ENCODE peak calls at places on chromosomes 6 and 20, in five cellular contexts. One of them, this sample, is unnamed.

GRCh38 chr6:39007575-39007974 is 41.0 kb upstream of the GLP1R start:
- DNase-seq in psoas muscle: no peak
- DNase-seq in RWPE1: no peak
- DNase-seq in CD8-positive, alpha-beta T cell: no peak
- DNase-seq in naive thymus-derived CD4-positive, alpha-beta T cell: no peak
- DNase-seq in this sample: no peak

GRCh38 chr20:21433329-21433890 is 36.1 kb upstream of the NKX2-4 start:
- DNase-seq in naive thymus-derived CD4-positive, alpha-beta T cell: no peak
- DNase-seq in CD8-positive, alpha-beta T cell: no peak
- DNase-seq in psoas muscle: no peak
- DNase-seq in RWPE1: no peak
- DNase-seq in this sample: no peak

GRCh38 chr20:137668-138131 is 4.7 kb upstream of the DEFB126 start:
- DNase-seq in CD8-positive, alpha-beta T cell: no peak
- DNase-seq in psoas muscle: no peak
- DNase-seq in naive thymus-derived CD4-positive, alpha-beta T cell: no peak
- DNase-seq in RWPE1: no peak
- DNase-seq in this sample: no peak

GRCh38 chr20:25078662-25079061 is 3.3 kb downstream of the VSX1 start:
- DNase-seq in RWPE1: no peak
- DNase-seq in psoas muscle: no peak
- DNase-seq in naive thymus-derived CD4-positive, alpha-beta T cell: no peak
- DNase-seq in CD8-positive, alpha-beta T cell: no peak
- DNase-seq in this sample: no peak

GRCh38 chr6:165910184-165910583 is 247.1 kb upstream of the PDE10A start:
- DNase-seq in naive thymus-derived CD4-positive, alpha-beta T cell: no peak
- DNase-seq in psoas muscle: no peak
- DNase-seq in RWPE1: no peak
- DNase-seq in CD8-positive, alpha-beta T cell: no peak
- DNase-seq in this sample: no peak

GRCh38 chr6:134714679-134715078 is 235.2 kb downstream of the ALDH8A1 start:
- DNase-seq in CD8-positive, alpha-beta T cell: no peak
- DNase-seq in psoas muscle: no peak
- DNase-seq in RWPE1: no peak
- DNase-seq in naive thymus-derived CD4-positive, alpha-beta T cell: peak
- DNase-seq in this sample: no peak

GRCh38 chr6:112691289-112691688 is 344.2 kb downstream of the RFPL4B start:
- DNase-seq in RWPE1: peak
- DNase-seq in psoas muscle: no peak
- DNase-seq in naive thymus-derived CD4-positive, alpha-beta T cell: no peak
- DNase-seq in CD8-positive, alpha-beta T cell: no peak
- DNase-seq in this sample: no peak

GRCh38 chr20:57592263-57593092 is 27.7 kb downstream of the ZBP1 start:
- DNase-seq in naive thymus-derived CD4-positive, alpha-beta T cell: no peak
- DNase-seq in psoas muscle: peak
- DNase-seq in RWPE1: no peak
- DNase-seq in CD8-positive, alpha-beta T cell: no peak
- DNase-seq in this sample: no peak

GRCh38 chr6:81838031-81838430 is 85.5 kb upstream of the TENT5A start:
- DNase-seq in RWPE1: no peak
- DNase-seq in CD8-positive, alpha-beta T cell: no peak
- DNase-seq in naive thymus-derived CD4-positive, alpha-beta T cell: no peak
- DNase-seq in psoas muscle: no peak
- DNase-seq in this sample: no peak

GRCh38 chr6:7959453-7959852 is 48.9 kb upstream of the TXNDC5 start:
- DNase-seq in naive thymus-derived CD4-positive, alpha-beta T cell: no peak
- DNase-seq in RWPE1: no peak
- DNase-seq in psoas muscle: no peak
- DNase-seq in CD8-positive, alpha-beta T cell: no peak
- DNase-seq in this sample: no peak

GRCh38 chr20:57109151-57109953 is 157.1 kb downstream of the BMP7 start:
- DNase-seq in RWPE1: no peak
- DNase-seq in naive thymus-derived CD4-positive, alpha-beta T cell: no peak
- DNase-seq in psoas muscle: peak
- DNase-seq in CD8-positive, alpha-beta T cell: no peak
- DNase-seq in this sample: no peak

GRCh38 chr20:37935435-37935834 is 32.5 kb downstream of the VSTM2L start:
- DNase-seq in RWPE1: no peak
- DNase-seq in naive thymus-derived CD4-positive, alpha-beta T cell: no peak
- DNase-seq in psoas muscle: no peak
- DNase-seq in CD8-positive, alpha-beta T cell: no peak
- DNase-seq in this sample: no peak

GRCh38 chr20:34574426-34574825 is 15.9 kb downstream of the MAP1LC3A start:
- DNase-seq in naive thymus-derived CD4-positive, alpha-beta T cell: no peak
- DNase-seq in CD8-positive, alpha-beta T cell: no peak
- DNase-seq in psoas muscle: no peak
- DNase-seq in RWPE1: no peak
- DNase-seq in this sample: no peak

GRCh38 chr20:31620246-31620645 is 15.2 kb downstream of the ID1 start:
- DNase-seq in naive thymus-derived CD4-positive, alpha-beta T cell: no peak
- DNase-seq in RWPE1: no peak
- DNase-seq in psoas muscle: no peak
- DNase-seq in CD8-positive, alpha-beta T cell: no peak
- DNase-seq in this sample: no peak

GRCh38 chr6:95094751-95095150 is 482.6 kb upstream of the MANEA start:
- DNase-seq in naive thymus-derived CD4-positive, alpha-beta T cell: no peak
- DNase-seq in psoas muscle: no peak
- DNase-seq in CD8-positive, alpha-beta T cell: no peak
- DNase-seq in RWPE1: peak
- DNase-seq in this sample: no peak

GRCh38 chr6:129863664-129864063 is 2.5 kb upstream of the TMEM244 start:
- DNase-seq in CD8-positive, alpha-beta T cell: no peak
- DNase-seq in psoas muscle: no peak
- DNase-seq in naive thymus-derived CD4-positive, alpha-beta T cell: no peak
- DNase-seq in RWPE1: peak
- DNase-seq in this sample: no peak

GRCh38 chr6:85594197-85594930 is 706 bp upstream of the SNX14 start:
- DNase-seq in naive thymus-derived CD4-positive, alpha-beta T cell: peak
- DNase-seq in psoas muscle: no peak
- DNase-seq in CD8-positive, alpha-beta T cell: no peak
- DNase-seq in RWPE1: no peak
- DNase-seq in this sample: no peak

GRCh38 chr6:8029243-8029870 is 34.8 kb downstream of the BLOC1S5 start:
- DNase-seq in RWPE1: no peak
- DNase-seq in CD8-positive, alpha-beta T cell: no peak
- DNase-seq in psoas muscle: no peak
- DNase-seq in naive thymus-derived CD4-positive, alpha-beta T cell: no peak
- DNase-seq in this sample: no peak

GRCh38 chr6:12075067-12075563 is 63.0 kb downstream of the HIVEP1 start:
- DNase-seq in psoas muscle: no peak
- DNase-seq in CD8-positive, alpha-beta T cell: no peak
- DNase-seq in naive thymus-derived CD4-positive, alpha-beta T cell: peak
- DNase-seq in RWPE1: no peak
- DNase-seq in this sample: no peak

GRCh38 chr6:7166410-7167293 is 58.9 kb downstream of the RREB1 start:
- DNase-seq in CD8-positive, alpha-beta T cell: no peak
- DNase-seq in RWPE1: no peak
- DNase-seq in psoas muscle: no peak
- DNase-seq in naive thymus-derived CD4-positive, alpha-beta T cell: no peak
- DNase-seq in this sample: no peak

GRCh38 chr20:47781631-47782030 is 3.6 kb downstream of the SULF2 start:
- DNase-seq in naive thymus-derived CD4-positive, alpha-beta T cell: no peak
- DNase-seq in psoas muscle: no peak
- DNase-seq in CD8-positive, alpha-beta T cell: no peak
- DNase-seq in RWPE1: no peak
- DNase-seq in this sample: no peak

GRCh38 chr6:87122477-87122876 is 27.6 kb upstream of the CGA start:
- DNase-seq in RWPE1: no peak
- DNase-seq in CD8-positive, alpha-beta T cell: no peak
- DNase-seq in psoas muscle: no peak
- DNase-seq in naive thymus-derived CD4-positive, alpha-beta T cell: no peak
- DNase-seq in this sample: no peak

GRCh38 chr6:108588586-108588985 is 27.9 kb downstream of the FOXO3 start:
- DNase-seq in psoas muscle: peak
- DNase-seq in CD8-positive, alpha-beta T cell: no peak
- DNase-seq in RWPE1: peak
- DNase-seq in naive thymus-derived CD4-positive, alpha-beta T cell: no peak
- DNase-seq in this sample: no peak

GRCh38 chr6:102525336-102525735 is 1131.8 kb downstream of the GRIK2 start:
- DNase-seq in psoas muscle: no peak
- DNase-seq in naive thymus-derived CD4-positive, alpha-beta T cell: no peak
- DNase-seq in RWPE1: no peak
- DNase-seq in CD8-positive, alpha-beta T cell: no peak
- DNase-seq in this sample: no peak

GRCh38 chr6:110053395-110054240 is 75.5 kb downstream of the GPR6 start:
- DNase-seq in psoas muscle: no peak
- DNase-seq in RWPE1: peak
- DNase-seq in CD8-positive, alpha-beta T cell: no peak
- DNase-seq in naive thymus-derived CD4-positive, alpha-beta T cell: peak
- DNase-seq in this sample: no peak

GRCh38 chr6:13099771-13100170 is 228.6 kb downstream of the TBC1D7 start:
- DNase-seq in CD8-positive, alpha-beta T cell: no peak
- DNase-seq in RWPE1: no peak
- DNase-seq in naive thymus-derived CD4-positive, alpha-beta T cell: no peak
- DNase-seq in psoas muscle: no peak
- DNase-seq in this sample: no peak

GRCh38 chr6:37648465-37649330 is 49.0 kb downstream of the MDGA1 start:
- DNase-seq in RWPE1: peak
- DNase-seq in psoas muscle: no peak
- DNase-seq in CD8-positive, alpha-beta T cell: no peak
- DNase-seq in naive thymus-derived CD4-positive, alpha-beta T cell: peak
- DNase-seq in this sample: no peak

GRCh38 chr6:89925826-89926225 is 31.6 kb downstream of the GJA10 start:
- DNase-seq in RWPE1: peak
- DNase-seq in CD8-positive, alpha-beta T cell: no peak
- DNase-seq in naive thymus-derived CD4-positive, alpha-beta T cell: no peak
- DNase-seq in psoas muscle: no peak
- DNase-seq in this sample: no peak

GRCh38 chr20:4730782-4731181 is 9.1 kb downstream of the PRND start:
- DNase-seq in CD8-positive, alpha-beta T cell: no peak
- DNase-seq in naive thymus-derived CD4-positive, alpha-beta T cell: no peak
- DNase-seq in psoas muscle: no peak
- DNase-seq in RWPE1: no peak
- DNase-seq in this sample: no peak

GRCh38 chr6:4613381-4613780 is 162.8 kb upstream of the CDYL start:
- DNase-seq in naive thymus-derived CD4-positive, alpha-beta T cell: no peak
- DNase-seq in CD8-positive, alpha-beta T cell: peak
- DNase-seq in RWPE1: no peak
- DNase-seq in psoas muscle: no peak
- DNase-seq in this sample: no peak

GRCh38 chr6:128032047-128032446 is 131.2 kb upstream of the THEMIS start:
- DNase-seq in RWPE1: no peak
- DNase-seq in CD8-positive, alpha-beta T cell: peak
- DNase-seq in psoas muscle: no peak
- DNase-seq in naive thymus-derived CD4-positive, alpha-beta T cell: peak
- DNase-seq in this sample: no peak

GRCh38 chr6:80077067-80077466 is 29.4 kb upstream of the BCKDHB start:
- DNase-seq in psoas muscle: no peak
- DNase-seq in naive thymus-derived CD4-positive, alpha-beta T cell: no peak
- DNase-seq in CD8-positive, alpha-beta T cell: no peak
- DNase-seq in RWPE1: no peak
- DNase-seq in this sample: no peak

GRCh38 chr20:57698191-57698866 is 11.5 kb downstream of the PMEPA1 start:
- DNase-seq in CD8-positive, alpha-beta T cell: no peak
- DNase-seq in RWPE1: peak
- DNase-seq in naive thymus-derived CD4-positive, alpha-beta T cell: no peak
- DNase-seq in psoas muscle: no peak
- DNase-seq in this sample: no peak

GRCh38 chr20:1803216-1804128 is 91.7 kb upstream of the SIRPA start:
- DNase-seq in naive thymus-derived CD4-positive, alpha-beta T cell: peak
- DNase-seq in psoas muscle: peak
- DNase-seq in RWPE1: no peak
- DNase-seq in CD8-positive, alpha-beta T cell: peak
- DNase-seq in this sample: peak

GRCh38 chr20:5886788-5887187 is 63.5 kb downstream of the TRMT6 start:
- DNase-seq in naive thymus-derived CD4-positive, alpha-beta T cell: no peak
- DNase-seq in CD8-positive, alpha-beta T cell: no peak
- DNase-seq in RWPE1: no peak
- DNase-seq in psoas muscle: peak
- DNase-seq in this sample: no peak

GRCh38 chr20:3084986-3085360 is 449 bp upstream of the AVP start:
- DNase-seq in RWPE1: no peak
- DNase-seq in CD8-positive, alpha-beta T cell: no peak
- DNase-seq in naive thymus-derived CD4-positive, alpha-beta T cell: no peak
- DNase-seq in psoas muscle: no peak
- DNase-seq in this sample: no peak
- H3K27ac ChIP-seq in RWPE1: no peak
- H3K27ac ChIP-seq in CD8-positive, alpha-beta T cell: no peak
- H3K27ac ChIP-seq in naive thymus-derived CD4-positive, alpha-beta T cell: no peak
- H3K27ac ChIP-seq in psoas muscle: no peak
- H3K27ac ChIP-seq in this sample: no peak

DNA sequence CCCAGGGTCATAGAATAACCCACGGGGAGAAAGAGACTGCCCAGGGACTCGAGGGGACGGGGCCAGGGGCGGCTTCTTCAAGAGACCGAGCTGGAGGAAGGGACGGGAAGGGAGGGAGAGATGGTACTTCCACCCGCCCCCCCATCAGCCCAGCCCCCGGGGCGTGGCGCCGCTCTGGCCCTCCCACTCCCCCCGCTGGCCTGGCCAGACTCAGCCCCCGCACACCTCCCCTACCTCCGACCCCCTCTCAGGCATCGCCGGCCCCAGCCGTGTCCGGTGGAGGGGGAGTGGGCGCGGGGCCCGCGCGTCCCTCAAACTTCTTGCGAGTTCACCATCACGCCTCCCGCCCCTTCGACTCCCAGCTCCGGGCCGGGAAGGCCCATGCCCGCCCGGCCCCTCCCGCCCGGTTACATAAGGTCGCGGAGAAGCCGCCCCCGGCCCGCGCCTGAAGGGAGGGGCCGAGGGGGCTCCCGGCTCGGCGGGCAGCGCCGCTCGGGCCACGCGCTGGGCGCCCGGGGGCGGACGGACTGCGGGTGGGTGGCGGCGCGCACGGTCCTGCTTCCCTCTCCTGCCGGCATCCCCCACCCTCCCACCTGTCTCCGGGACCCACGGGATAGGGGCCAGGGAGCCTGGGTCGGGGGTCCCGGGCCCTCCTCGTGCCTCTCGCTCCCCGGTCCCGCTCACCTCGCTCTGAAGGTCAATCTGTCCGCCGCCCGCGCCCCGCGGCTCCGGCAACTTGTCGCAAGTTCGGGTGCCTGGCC is 562 bp downstream of the TFEB start:
- DNase-seq in RWPE1: peak
- DNase-seq in naive thymus-derived CD4-positive, alpha-beta T cell: peak
- DNase-seq in psoas muscle: peak
- DNase-seq in CD8-positive, alpha-beta T cell: peak
- DNase-seq in this sample: peak
- H3K27ac ChIP-seq in RWPE1: peak
- H3K27ac ChIP-seq in naive thymus-derived CD4-positive, alpha-beta T cell: peak
- H3K27ac ChIP-seq in psoas muscle: peak
- H3K27ac ChIP-seq in CD8-positive, alpha-beta T cell: peak
- H3K27ac ChIP-seq in this sample: peak

GRCh38 chr20:50093240-50093639 is 19.7 kb downstream of the UBE2V1 start:
- DNase-seq in naive thymus-derived CD4-positive, alpha-beta T cell: no peak
- DNase-seq in RWPE1: no peak
- DNase-seq in CD8-positive, alpha-beta T cell: no peak
- DNase-seq in psoas muscle: no peak
- DNase-seq in this sample: no peak
- H3K27ac ChIP-seq in naive thymus-derived CD4-positive, alpha-beta T cell: no peak
- H3K27ac ChIP-seq in RWPE1: no peak
- H3K27ac ChIP-seq in CD8-positive, alpha-beta T cell: no peak
- H3K27ac ChIP-seq in psoas muscle: peak
- H3K27ac ChIP-seq in this sample: peak

DNA sequence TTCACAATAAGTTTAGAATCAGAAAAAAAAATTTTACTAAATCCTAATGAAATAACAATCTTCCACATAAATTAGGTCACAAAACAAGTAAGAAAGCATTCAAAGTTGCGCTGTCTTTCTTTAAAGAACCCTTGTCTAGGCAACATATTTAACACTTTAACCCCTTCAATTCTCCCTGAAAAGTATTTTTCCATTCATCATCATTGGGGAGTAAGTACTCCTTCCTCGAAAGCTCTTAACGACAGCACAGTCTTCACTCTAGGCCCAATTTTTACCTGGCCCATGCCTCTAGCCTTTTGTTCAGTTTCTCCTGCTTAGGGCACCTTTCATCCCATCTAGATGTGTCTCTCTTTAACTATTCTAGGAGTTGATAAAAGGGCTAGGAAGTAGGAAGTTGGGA is 2.6 kb downstream of the TSPYL1 start:
- DNase-seq in naive thymus-derived CD4-positive, alpha-beta T cell: no peak
- DNase-seq in CD8-positive, alpha-beta T cell: no peak
- DNase-seq in psoas muscle: no peak
- DNase-seq in RWPE1: no peak
- DNase-seq in this sample: no peak
- H3K27ac ChIP-seq in naive thymus-derived CD4-positive, alpha-beta T cell: peak
- H3K27ac ChIP-seq in CD8-positive, alpha-beta T cell: peak
- H3K27ac ChIP-seq in psoas muscle: peak
- H3K27ac ChIP-seq in RWPE1: no peak
- H3K27ac ChIP-seq in this sample: no peak